ENCODE peak calls at places on chromosomes 6 and 20, in four cellular contexts. R is NCI-H1436, Y is NCI-H82, B is transverse colon. K is an unnamed sample.

GRCh38 chr6:118354641-118355040 is 193.5 kb upstream of the PLN start:
- DNase-seq in B (no peak), Y (no peak), R (no peak), K (no peak)

GRCh38 chr6:87670707-87671106 is 31.3 kb downstream of the AKIRIN2 start:
- DNase-seq in B (no peak), Y (no peak), R (no peak), K (no peak)

GRCh38 chr20:1299522-1299921 is 29.4 kb downstream of the SDCBP2 start:
- DNase-seq in Y (peak), B (no peak), R (peak), K (no peak)

GRCh38 chr6:79385333-79385732 is 150.9 kb upstream of the HMGN3 start:
- DNase-seq in R (no peak), B (no peak), Y (no peak), K (no peak)

GRCh38 chr20:18258126-18258860 is 30.0 kb upstream of the ZNF133 start:
- DNase-seq in Y (peak), R (no peak), B (no peak), K (no peak)

GRCh38 chr20:58308680-58309527 is 611 bp upstream of the RAB22A start:
- DNase-seq in Y (peak), R (peak), B (peak), K (no peak)

GRCh38 chr6:37634238-37634826 is 63.4 kb downstream of the MDGA1 start:
- DNase-seq in Y (no peak), R (no peak), B (no peak), K (no peak)

GRCh38 chr20:48698507-48699267 is 129.1 kb downstream of the PREX1 start:
- DNase-seq in B (no peak), Y (peak), R (no peak), K (no peak)

GRCh38 chr6:15023448-15023847 is 222.4 kb upstream of the JARID2 start:
- DNase-seq in B (no peak), R (no peak), Y (no peak), K (no peak)

GRCh38 chr20:54197621-54198604 is 10.0 kb upstream of the PFDN4 start:
- DNase-seq in B (no peak), Y (peak), R (no peak), K (peak)

GRCh38 chr20:25408890-25409289 is 1.4 kb downstream of the GINS1 start:
- DNase-seq in R (no peak), Y (no peak), B (no peak), K (no peak)

GRCh38 chr6:97215157-97215769 is 67.8 kb downstream of the MMS22L start:
- DNase-seq in R (peak), B (peak), Y (peak), K (peak)